ENCODE peak calls at places on chromosomes 7 and 10, in nine cellular contexts. A, L, T, W, C, Y, Z, K and E are unnamed samples.

GRCh38 chr10:69088801-69089501 is 1.0 kb downstream of the SRGN start:
- DNase-seq in Y (no peak), C (peak), L (no peak), Z (no peak), T (peak), K (peak), A (no peak), W (no peak), E (no peak)

GRCh38 chr10:78312197-78313046 is 278.8 kb downstream of the RPS24 start:
- DNase-seq in L (peak), K (no peak), T (peak), Y (no peak), Z (no peak), W (no peak), C (no peak), A (no peak), E (no peak)

GRCh38 chr7:4681218-4681851 is 760 bp upstream of the FOXK1 start:
- DNase-seq in Y (no peak), Z (no peak), L (no peak), T (no peak), K (no peak), A (no peak), C (no peak), W (no peak), E (no peak)

GRCh38 chr7:65216469-65216868 is 157.2 kb upstream of the ZNF92 start:
- DNase-seq in W (peak), L (peak), C (peak), Y (peak), K (peak), T (peak), Z (peak), A (peak), E (no peak)

GRCh38 chr7:79973455-79973854 is 161.2 kb upstream of the GNAI1 start:
- DNase-seq in K (no peak), Y (no peak), A (no peak), W (no peak), L (no peak), T (no peak), Z (no peak), C (no peak), E (no peak)

GRCh38 chr7:78850093-78850740 is 603.2 kb downstream of the MAGI2 start:
- DNase-seq in C (no peak), Y (no peak), Z (no peak), A (no peak), W (no peak), T (no peak), K (no peak), L (no peak), E (no peak)

GRCh38 chr10:131821378-131822012 is 79.3 kb upstream of the PPP2R2D start:
- DNase-seq in T (no peak), C (no peak), W (no peak), A (no peak), Z (no peak), L (no peak), Y (no peak), K (no peak), E (no peak)

GRCh38 chr10:29993319-29993876 is 66.0 kb downstream of the JCAD start:
- DNase-seq in Z (no peak), W (no peak), Y (no peak), T (no peak), C (no peak), L (no peak), K (no peak), A (no peak), E (no peak)

GRCh38 chr10:1425886-1426285 is 311.4 kb downstream of the ADARB2 start:
- DNase-seq in K (no peak), Z (no peak), L (no peak), W (no peak), C (peak), T (no peak), Y (no peak), A (no peak), E (no peak)

GRCh38 chr7:16421333-16422099 is at the start of gene CRPPA:
- DNase-seq in W (peak), T (peak), Y (peak), Z (no peak), C (peak), K (no peak), L (peak), A (peak), E (peak)

GRCh38 chr10:59003203-59003602 is 173.2 kb upstream of the PHYHIPL start:
- DNase-seq in L (no peak), A (no peak), C (no peak), T (no peak), Y (no peak), Z (no peak), K (no peak), W (no peak), E (no peak)

GRCh38 chr7:22269057-22269456 is 87.9 kb downstream of the RAPGEF5 start:
- DNase-seq in A (no peak), T (no peak), Y (no peak), L (no peak), W (no peak), K (no peak), C (no peak), Z (no peak), E (no peak)

GRCh38 chr10:131897297-131897899 is 3.4 kb upstream of the PPP2R2D start:
- DNase-seq in T (no peak), Y (no peak), A (no peak), K (no peak), C (no peak), W (no peak), L (no peak), Z (no peak), E (no peak)

GRCh38 chr10:5400843-5401242 is 3.8 kb downstream of the TUBAL3 start:
- DNase-seq in Y (no peak), K (no peak), L (no peak), C (no peak), W (no peak), T (no peak), Z (no peak), A (no peak), E (no peak)

GRCh38 chr7:1620835-1621234 is 49.2 kb upstream of the ELFN1 start:
- DNase-seq in W (no peak), A (no peak), Z (no peak), T (no peak), C (no peak), L (no peak), Y (no peak), K (no peak), E (no peak)

GRCh38 chr10:93072713-93073538 is 767 bp upstream of the CYP26A1 start:
- DNase-seq in L (peak), A (no peak), C (peak), Z (no peak), W (no peak), K (no peak), Y (no peak), T (peak), E (no peak)

GRCh38 chr7:44128721-44129582 is 5.6 kb upstream of the POLD2 start:
- DNase-seq in K (no peak), W (no peak), Y (no peak), T (no peak), A (no peak), C (no peak), L (no peak), Z (no peak), E (no peak)

GRCh38 chr7:91280180-91280579 is 15.9 kb downstream of the FZD1 start:
- DNase-seq in W (no peak), L (no peak), K (no peak), A (no peak), Z (no peak), Y (no peak), C (no peak), T (no peak), E (no peak)

GRCh38 chr7:36896956-36897594 is 172.8 kb upstream of the AOAH start:
- DNase-seq in Z (no peak), A (no peak), W (no peak), K (no peak), Y (no peak), C (no peak), L (no peak), T (no peak), E (no peak)